ENCODE peak calls at places on chromosomes 7 and 10, in nine cellular contexts. One of them, this sample, is unnamed. For H3K4me1, the result is how much of the 10 kb centered on the place peaks cover.

GRCh38 chr7:106376026-106376799 is 91.4 kb upstream of the NAMPT start:
- DNase-seq in hepatocyte: no peak
- DNase-seq in right cardiac atrium: no peak
- DNase-seq in CD8-positive, alpha-beta T cell: no peak
- DNase-seq in left ventricle myocardium inferior: no peak
- DNase-seq in cardiac muscle cell: no peak
- DNase-seq in neuronal stem cell: no peak
- DNase-seq in right atrium auricular region: no peak
- DNase-seq in lower lobe of right lung: no peak
- DNase-seq in this sample: no peak

GRCh38 chr7:123201901-123202300 is 2.1 kb upstream of the SLC13A1 start:
- DNase-seq in hepatocyte: no peak
- DNase-seq in right cardiac atrium: no peak
- DNase-seq in CD8-positive, alpha-beta T cell: no peak
- DNase-seq in left ventricle myocardium inferior: no peak
- DNase-seq in cardiac muscle cell: no peak
- DNase-seq in neuronal stem cell: no peak
- DNase-seq in right atrium auricular region: no peak
- DNase-seq in lower lobe of right lung: no peak
- DNase-seq in this sample: no peak

GRCh38 chr7:115471891-115472290 is 550.0 kb downstream of the MDFIC start:
- DNase-seq in hepatocyte: no peak
- DNase-seq in right cardiac atrium: no peak
- DNase-seq in CD8-positive, alpha-beta T cell: no peak
- DNase-seq in left ventricle myocardium inferior: no peak
- DNase-seq in cardiac muscle cell: no peak
- DNase-seq in neuronal stem cell: no peak
- DNase-seq in right atrium auricular region: no peak
- DNase-seq in lower lobe of right lung: no peak
- DNase-seq in this sample: no peak

GRCh38 chr7:97732567-97733275 is 835 bp downstream of the TAC1 start:
- DNase-seq in hepatocyte: no peak
- DNase-seq in right cardiac atrium: no peak
- DNase-seq in CD8-positive, alpha-beta T cell: no peak
- DNase-seq in left ventricle myocardium inferior: no peak
- DNase-seq in cardiac muscle cell: peak
- DNase-seq in neuronal stem cell: peak
- DNase-seq in right atrium auricular region: no peak
- DNase-seq in lower lobe of right lung: no peak
- DNase-seq in this sample: no peak

GRCh38 chr7:2109936-2110585 is 122.7 kb downstream of the MAD1L1 start:
- DNase-seq in hepatocyte: peak
- DNase-seq in right cardiac atrium: peak
- DNase-seq in CD8-positive, alpha-beta T cell: no peak
- DNase-seq in left ventricle myocardium inferior: no peak
- DNase-seq in cardiac muscle cell: no peak
- DNase-seq in neuronal stem cell: no peak
- DNase-seq in right atrium auricular region: no peak
- DNase-seq in lower lobe of right lung: no peak
- DNase-seq in this sample: peak

GRCh38 chr7:30238721-30239441 is 45.5 kb upstream of the ZNRF2 start:
- DNase-seq in hepatocyte: peak
- DNase-seq in right cardiac atrium: peak
- DNase-seq in CD8-positive, alpha-beta T cell: no peak
- DNase-seq in left ventricle myocardium inferior: peak
- DNase-seq in cardiac muscle cell: peak
- DNase-seq in neuronal stem cell: no peak
- DNase-seq in right atrium auricular region: no peak
- DNase-seq in lower lobe of right lung: peak
- DNase-seq in this sample: no peak

GRCh38 chr10:101005361-101005760 is 5.8 kb downstream of the LZTS2 start:
- DNase-seq in hepatocyte: no peak
- DNase-seq in right cardiac atrium: no peak
- DNase-seq in CD8-positive, alpha-beta T cell: no peak
- DNase-seq in left ventricle myocardium inferior: no peak
- DNase-seq in cardiac muscle cell: no peak
- DNase-seq in neuronal stem cell: no peak
- DNase-seq in right atrium auricular region: no peak
- DNase-seq in lower lobe of right lung: no peak
- DNase-seq in this sample: no peak

GRCh38 chr7:69250958-69251357 is 347.3 kb upstream of the AUTS2 start:
- DNase-seq in hepatocyte: no peak
- DNase-seq in right cardiac atrium: no peak
- DNase-seq in CD8-positive, alpha-beta T cell: no peak
- DNase-seq in left ventricle myocardium inferior: no peak
- DNase-seq in cardiac muscle cell: no peak
- DNase-seq in neuronal stem cell: no peak
- DNase-seq in right atrium auricular region: no peak
- DNase-seq in lower lobe of right lung: no peak
- DNase-seq in this sample: no peak

GRCh38 chr7:131724776-131725345 is 168.4 kb upstream of the PODXL start:
- DNase-seq in hepatocyte: no peak
- DNase-seq in right cardiac atrium: no peak
- DNase-seq in CD8-positive, alpha-beta T cell: no peak
- DNase-seq in left ventricle myocardium inferior: no peak
- DNase-seq in cardiac muscle cell: no peak
- DNase-seq in neuronal stem cell: no peak
- DNase-seq in right atrium auricular region: peak
- DNase-seq in lower lobe of right lung: no peak
- DNase-seq in this sample: no peak

GRCh38 chr7:19519443-19519977 is 189.3 kb downstream of the POLR1F start:
- DNase-seq in hepatocyte: no peak
- DNase-seq in right cardiac atrium: no peak
- DNase-seq in CD8-positive, alpha-beta T cell: no peak
- DNase-seq in left ventricle myocardium inferior: peak
- DNase-seq in cardiac muscle cell: peak
- DNase-seq in neuronal stem cell: no peak
- DNase-seq in right atrium auricular region: no peak
- DNase-seq in lower lobe of right lung: no peak
- DNase-seq in this sample: no peak

GRCh38 chr7:119175916-119176627 is 951.6 kb downstream of the ANKRD7 start:
- DNase-seq in hepatocyte: peak
- DNase-seq in right cardiac atrium: no peak
- DNase-seq in CD8-positive, alpha-beta T cell: no peak
- DNase-seq in left ventricle myocardium inferior: no peak
- DNase-seq in cardiac muscle cell: peak
- DNase-seq in neuronal stem cell: peak
- DNase-seq in right atrium auricular region: no peak
- DNase-seq in lower lobe of right lung: no peak
- DNase-seq in this sample: peak
- H3K27ac ChIP-seq in hepatocyte: no peak
- H3K27ac ChIP-seq in right cardiac atrium: no peak
- H3K27ac ChIP-seq in CD8-positive, alpha-beta T cell: no peak
- H3K27ac ChIP-seq in left ventricle myocardium inferior: no peak
- H3K27ac ChIP-seq in cardiac muscle cell: no peak
- H3K27ac ChIP-seq in neuronal stem cell: no peak
- H3K27ac ChIP-seq in right atrium auricular region: no peak
- H3K27ac ChIP-seq in lower lobe of right lung: no peak
- H3K27ac ChIP-seq in this sample: no peak

GRCh38 chr7:27619492-27619891 is 43.2 kb downstream of the HIBADH start:
- DNase-seq in hepatocyte: no peak
- DNase-seq in right cardiac atrium: no peak
- DNase-seq in CD8-positive, alpha-beta T cell: no peak
- DNase-seq in left ventricle myocardium inferior: no peak
- DNase-seq in cardiac muscle cell: no peak
- DNase-seq in neuronal stem cell: no peak
- DNase-seq in right atrium auricular region: no peak
- DNase-seq in lower lobe of right lung: no peak
- DNase-seq in this sample: no peak

GRCh38 chr7:27616186-27616491 is 46.5 kb downstream of the HIBADH start:
- DNase-seq in hepatocyte: no peak
- DNase-seq in right cardiac atrium: no peak
- DNase-seq in CD8-positive, alpha-beta T cell: no peak
- DNase-seq in left ventricle myocardium inferior: no peak
- DNase-seq in cardiac muscle cell: no peak
- DNase-seq in neuronal stem cell: no peak
- DNase-seq in right atrium auricular region: no peak
- DNase-seq in lower lobe of right lung: no peak
- DNase-seq in this sample: no peak

GRCh38 chr7:27617651-27618381 is 44.9 kb downstream of the HIBADH start:
- DNase-seq in hepatocyte: no peak
- DNase-seq in right cardiac atrium: peak
- DNase-seq in CD8-positive, alpha-beta T cell: no peak
- DNase-seq in left ventricle myocardium inferior: no peak
- DNase-seq in cardiac muscle cell: no peak
- DNase-seq in neuronal stem cell: no peak
- DNase-seq in right atrium auricular region: no peak
- DNase-seq in lower lobe of right lung: no peak
- DNase-seq in this sample: no peak

GRCh38 chr7:27615420-27616185 is 47.1 kb downstream of the HIBADH start:
- DNase-seq in hepatocyte: no peak
- DNase-seq in right cardiac atrium: no peak
- DNase-seq in CD8-positive, alpha-beta T cell: no peak
- DNase-seq in left ventricle myocardium inferior: no peak
- DNase-seq in cardiac muscle cell: no peak
- DNase-seq in neuronal stem cell: no peak
- DNase-seq in right atrium auricular region: no peak
- DNase-seq in lower lobe of right lung: no peak
- DNase-seq in this sample: no peak

GRCh38 chr7:27616914-27617548 is 45.7 kb downstream of the HIBADH start:
- DNase-seq in hepatocyte: no peak
- DNase-seq in right cardiac atrium: no peak
- DNase-seq in CD8-positive, alpha-beta T cell: no peak
- DNase-seq in left ventricle myocardium inferior: no peak
- DNase-seq in cardiac muscle cell: no peak
- DNase-seq in neuronal stem cell: no peak
- DNase-seq in right atrium auricular region: no peak
- DNase-seq in lower lobe of right lung: no peak
- DNase-seq in this sample: no peak
- H3K4me3 ChIP-seq in hepatocyte: no peak
- H3K4me3 ChIP-seq in right cardiac atrium: no peak
- H3K4me3 ChIP-seq in CD8-positive, alpha-beta T cell: no peak
- H3K4me3 ChIP-seq in left ventricle myocardium inferior: no peak
- H3K4me3 ChIP-seq in cardiac muscle cell: no peak
- H3K4me3 ChIP-seq in neuronal stem cell: no peak
- H3K4me3 ChIP-seq in right atrium auricular region: no peak
- H3K4me3 ChIP-seq in lower lobe of right lung: no peak
- H3K4me3 ChIP-seq in this sample: no peak

DNA sequence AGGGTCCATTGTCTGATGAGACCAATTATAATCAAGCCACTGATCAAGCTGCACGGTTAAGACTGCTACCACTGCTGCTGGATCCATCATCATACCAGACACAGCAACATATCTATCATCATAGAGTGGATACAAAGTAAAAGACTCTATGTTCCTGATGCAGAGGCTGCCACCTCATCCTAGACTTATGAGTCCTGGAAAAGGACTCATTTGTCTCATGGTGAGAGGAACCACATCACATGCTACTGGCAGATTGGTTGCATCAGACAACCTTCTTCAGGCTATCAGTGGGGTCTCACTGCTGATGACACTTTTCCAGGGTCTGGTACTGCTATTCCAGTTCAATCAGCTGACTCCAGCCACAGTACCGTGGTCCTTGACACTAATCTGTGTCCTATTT is 79.0 kb downstream of the ABI1 start:
- DNase-seq in hepatocyte: no peak
- DNase-seq in right cardiac atrium: no peak
- DNase-seq in CD8-positive, alpha-beta T cell: no peak
- DNase-seq in left ventricle myocardium inferior: no peak
- DNase-seq in cardiac muscle cell: no peak
- DNase-seq in neuronal stem cell: no peak
- DNase-seq in right atrium auricular region: no peak
- DNase-seq in lower lobe of right lung: no peak
- DNase-seq in this sample: no peak
- H3K4me1 ChIP-seq in hepatocyte: under half
- H3K4me1 ChIP-seq in right cardiac atrium: under half
- H3K4me1 ChIP-seq in CD8-positive, alpha-beta T cell: under half
- H3K4me1 ChIP-seq in left ventricle myocardium inferior: under half
- H3K4me1 ChIP-seq in cardiac muscle cell: under half
- H3K4me1 ChIP-seq in neuronal stem cell: under half
- H3K4me1 ChIP-seq in right atrium auricular region: under half
- H3K4me1 ChIP-seq in lower lobe of right lung: under half
- H3K4me1 ChIP-seq in this sample: under half

GRCh38 chr7:100829150-100829716 is 1.9 kb upstream of the EPHB4 start:
- DNase-seq in hepatocyte: no peak
- DNase-seq in right cardiac atrium: peak
- DNase-seq in CD8-positive, alpha-beta T cell: no peak
- DNase-seq in left ventricle myocardium inferior: peak
- DNase-seq in cardiac muscle cell: peak
- DNase-seq in neuronal stem cell: no peak
- DNase-seq in right atrium auricular region: peak
- DNase-seq in lower lobe of right lung: no peak
- DNase-seq in this sample: no peak
- H3K27ac ChIP-seq in hepatocyte: peak
- H3K27ac ChIP-seq in right cardiac atrium: peak
- H3K27ac ChIP-seq in CD8-positive, alpha-beta T cell: no peak
- H3K27ac ChIP-seq in left ventricle myocardium inferior: peak
- H3K27ac ChIP-seq in cardiac muscle cell: peak
- H3K27ac ChIP-seq in neuronal stem cell: no peak
- H3K27ac ChIP-seq in right atrium auricular region: peak
- H3K27ac ChIP-seq in lower lobe of right lung: peak
- H3K27ac ChIP-seq in this sample: peak

GRCh38 chr7:100472854-100473499 is 6.0 kb downstream of the TSC22D4 start:
- DNase-seq in hepatocyte: no peak
- DNase-seq in right cardiac atrium: peak
- DNase-seq in CD8-positive, alpha-beta T cell: no peak
- DNase-seq in left ventricle myocardium inferior: peak
- DNase-seq in cardiac muscle cell: no peak
- DNase-seq in neuronal stem cell: no peak
- DNase-seq in right atrium auricular region: peak
- DNase-seq in lower lobe of right lung: no peak
- DNase-seq in this sample: no peak
- H3K4me3 ChIP-seq in hepatocyte: no peak
- H3K4me3 ChIP-seq in right cardiac atrium: no peak
- H3K4me3 ChIP-seq in CD8-positive, alpha-beta T cell: no peak
- H3K4me3 ChIP-seq in left ventricle myocardium inferior: peak
- H3K4me3 ChIP-seq in cardiac muscle cell: no peak
- H3K4me3 ChIP-seq in neuronal stem cell: no peak
- H3K4me3 ChIP-seq in right atrium auricular region: no peak
- H3K4me3 ChIP-seq in lower lobe of right lung: peak
- H3K4me3 ChIP-seq in this sample: no peak

DNA sequence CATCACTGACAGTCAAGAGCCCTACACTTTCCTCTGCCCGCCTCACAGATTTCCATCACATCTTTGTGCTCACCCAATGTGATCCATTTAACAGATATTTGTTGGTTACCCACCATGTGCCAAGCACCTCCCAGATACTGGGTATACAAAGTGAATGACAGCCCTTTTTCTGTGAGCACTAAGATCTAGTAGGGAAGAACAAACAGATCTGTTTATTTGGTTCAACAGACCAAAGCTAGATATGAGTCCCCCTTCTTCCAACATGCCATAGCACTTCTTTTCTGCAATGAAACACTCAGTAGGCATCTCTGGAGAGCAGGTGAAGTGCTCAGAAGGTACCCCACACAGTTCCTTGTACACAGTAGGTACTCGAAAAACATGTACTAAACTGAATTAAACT is 101.4 kb downstream of the HIPK2 start:
- DNase-seq in hepatocyte: no peak
- DNase-seq in right cardiac atrium: no peak
- DNase-seq in CD8-positive, alpha-beta T cell: no peak
- DNase-seq in left ventricle myocardium inferior: no peak
- DNase-seq in cardiac muscle cell: no peak
- DNase-seq in neuronal stem cell: no peak
- DNase-seq in right atrium auricular region: no peak
- DNase-seq in lower lobe of right lung: no peak
- DNase-seq in this sample: no peak
- H3K4me1 ChIP-seq in hepatocyte: under half
- H3K4me1 ChIP-seq in right cardiac atrium: under half
- H3K4me1 ChIP-seq in CD8-positive, alpha-beta T cell: under half
- H3K4me1 ChIP-seq in left ventricle myocardium inferior: half or more
- H3K4me1 ChIP-seq in cardiac muscle cell: under half
- H3K4me1 ChIP-seq in neuronal stem cell: under half
- H3K4me1 ChIP-seq in right atrium auricular region: under half
- H3K4me1 ChIP-seq in lower lobe of right lung: under half
- H3K4me1 ChIP-seq in this sample: under half

GRCh38 chr10:15147594-15148392 is 20.7 kb downstream of the NMT2 start:
- DNase-seq in hepatocyte: no peak
- DNase-seq in right cardiac atrium: no peak
- DNase-seq in CD8-positive, alpha-beta T cell: no peak
- DNase-seq in left ventricle myocardium inferior: no peak
- DNase-seq in cardiac muscle cell: no peak
- DNase-seq in neuronal stem cell: no peak
- DNase-seq in right atrium auricular region: no peak
- DNase-seq in lower lobe of right lung: no peak
- DNase-seq in this sample: no peak
- H3K27ac ChIP-seq in hepatocyte: no peak
- H3K27ac ChIP-seq in right cardiac atrium: no peak
- H3K27ac ChIP-seq in CD8-positive, alpha-beta T cell: no peak
- H3K27ac ChIP-seq in left ventricle myocardium inferior: no peak
- H3K27ac ChIP-seq in cardiac muscle cell: no peak
- H3K27ac ChIP-seq in neuronal stem cell: no peak
- H3K27ac ChIP-seq in right atrium auricular region: no peak
- H3K27ac ChIP-seq in lower lobe of right lung: no peak
- H3K27ac ChIP-seq in this sample: no peak